ENCODE peak calls at places on chromosomes 16 and 17, in ten cellular contexts. One of them, this sample, is unnamed.

GRCh38 chr17:49995055-49995738 is at the start of gene DLX3:
- DNase-seq in GM23338: peak
- DNase-seq in CD4-positive, alpha-beta memory T cell: no peak
- DNase-seq in body of pancreas: peak
- DNase-seq in endodermal cell: peak
- DNase-seq in caudate nucleus: no peak
- DNase-seq in CD8-positive, alpha-beta T cell: no peak
- DNase-seq in transverse colon: peak
- DNase-seq in SK-N-SH: peak
- DNase-seq in upper lobe of right lung: peak
- DNase-seq in this sample: peak

GRCh38 chr16:64892843-64893242 is 229.0 kb downstream of the CDH11 start:
- DNase-seq in GM23338: no peak
- DNase-seq in transverse colon: no peak
- DNase-seq in caudate nucleus: no peak
- DNase-seq in upper lobe of right lung: no peak
- DNase-seq in CD4-positive, alpha-beta memory T cell: no peak
- DNase-seq in body of pancreas: no peak
- DNase-seq in CD8-positive, alpha-beta T cell: no peak
- DNase-seq in SK-N-SH: no peak
- DNase-seq in endodermal cell: no peak
- DNase-seq in this sample: no peak

GRCh38 chr17:50767030-50767429 is 288 bp downstream of the ANKRD40CL start:
- DNase-seq in caudate nucleus: no peak
- DNase-seq in GM23338: no peak
- DNase-seq in endodermal cell: peak
- DNase-seq in transverse colon: no peak
- DNase-seq in CD4-positive, alpha-beta memory T cell: no peak
- DNase-seq in body of pancreas: no peak
- DNase-seq in upper lobe of right lung: no peak
- DNase-seq in CD8-positive, alpha-beta T cell: no peak
- DNase-seq in SK-N-SH: no peak
- DNase-seq in this sample: no peak

GRCh38 chr17:50479522-50480141 is 972 bp downstream of the RSAD1 start:
- DNase-seq in body of pancreas: peak
- DNase-seq in transverse colon: peak
- DNase-seq in SK-N-SH: peak
- DNase-seq in GM23338: peak
- DNase-seq in endodermal cell: peak
- DNase-seq in caudate nucleus: peak
- DNase-seq in CD4-positive, alpha-beta memory T cell: peak
- DNase-seq in CD8-positive, alpha-beta T cell: peak
- DNase-seq in upper lobe of right lung: peak
- DNase-seq in this sample: peak

GRCh38 chr16:16857603-16858283 is 478.8 kb downstream of the NPIPA7 start:
- DNase-seq in body of pancreas: no peak
- DNase-seq in SK-N-SH: no peak
- DNase-seq in GM23338: no peak
- DNase-seq in upper lobe of right lung: no peak
- DNase-seq in caudate nucleus: no peak
- DNase-seq in transverse colon: no peak
- DNase-seq in CD8-positive, alpha-beta T cell: no peak
- DNase-seq in CD4-positive, alpha-beta memory T cell: no peak
- DNase-seq in endodermal cell: peak
- DNase-seq in this sample: no peak

GRCh38 chr17:38883592-38884526 is 14.0 kb downstream of the LASP1 start:
- DNase-seq in body of pancreas: no peak
- DNase-seq in transverse colon: no peak
- DNase-seq in upper lobe of right lung: no peak
- DNase-seq in caudate nucleus: no peak
- DNase-seq in CD4-positive, alpha-beta memory T cell: no peak
- DNase-seq in GM23338: peak
- DNase-seq in endodermal cell: peak
- DNase-seq in CD8-positive, alpha-beta T cell: no peak
- DNase-seq in SK-N-SH: no peak
- DNase-seq in this sample: no peak

GRCh38 chr16:2329532-2329931 is 11.0 kb downstream of the ABCA3 start:
- DNase-seq in endodermal cell: no peak
- DNase-seq in body of pancreas: no peak
- DNase-seq in transverse colon: no peak
- DNase-seq in CD4-positive, alpha-beta memory T cell: no peak
- DNase-seq in CD8-positive, alpha-beta T cell: no peak
- DNase-seq in upper lobe of right lung: peak
- DNase-seq in caudate nucleus: no peak
- DNase-seq in GM23338: peak
- DNase-seq in SK-N-SH: no peak
- DNase-seq in this sample: no peak

GRCh38 chr17:2192367-2193028 is 111.1 kb downstream of the SMG6 start:
- DNase-seq in SK-N-SH: peak
- DNase-seq in transverse colon: peak
- DNase-seq in CD4-positive, alpha-beta memory T cell: peak
- DNase-seq in CD8-positive, alpha-beta T cell: peak
- DNase-seq in body of pancreas: peak
- DNase-seq in endodermal cell: no peak
- DNase-seq in GM23338: no peak
- DNase-seq in upper lobe of right lung: no peak
- DNase-seq in caudate nucleus: no peak
- DNase-seq in this sample: peak

GRCh38 chr16:56269824-56270684 is 78.8 kb downstream of the GNAO1 start:
- DNase-seq in upper lobe of right lung: peak
- DNase-seq in body of pancreas: peak
- DNase-seq in endodermal cell: peak
- DNase-seq in SK-N-SH: no peak
- DNase-seq in GM23338: peak
- DNase-seq in CD8-positive, alpha-beta T cell: no peak
- DNase-seq in caudate nucleus: peak
- DNase-seq in transverse colon: peak
- DNase-seq in CD4-positive, alpha-beta memory T cell: no peak
- DNase-seq in this sample: peak

GRCh38 chr16:57532251-57532625 is 4.1 kb downstream of the CCDC102A start:
- DNase-seq in caudate nucleus: no peak
- DNase-seq in CD8-positive, alpha-beta T cell: no peak
- DNase-seq in CD4-positive, alpha-beta memory T cell: no peak
- DNase-seq in SK-N-SH: peak
- DNase-seq in GM23338: no peak
- DNase-seq in transverse colon: peak
- DNase-seq in body of pancreas: peak
- DNase-seq in upper lobe of right lung: peak
- DNase-seq in endodermal cell: no peak
- DNase-seq in this sample: no peak

GRCh38 chr17:77365584-77366186 is 224.9 kb downstream of the SEC14L1 start:
- DNase-seq in caudate nucleus: no peak
- DNase-seq in CD8-positive, alpha-beta T cell: peak
- DNase-seq in endodermal cell: peak
- DNase-seq in CD4-positive, alpha-beta memory T cell: no peak
- DNase-seq in transverse colon: peak
- DNase-seq in upper lobe of right lung: peak
- DNase-seq in SK-N-SH: peak
- DNase-seq in GM23338: no peak
- DNase-seq in body of pancreas: peak
- DNase-seq in this sample: peak

GRCh38 chr16:79297297-79297696 is 303.2 kb downstream of the MAF start:
- DNase-seq in CD4-positive, alpha-beta memory T cell: no peak
- DNase-seq in SK-N-SH: no peak
- DNase-seq in GM23338: no peak
- DNase-seq in endodermal cell: no peak
- DNase-seq in CD8-positive, alpha-beta T cell: no peak
- DNase-seq in body of pancreas: no peak
- DNase-seq in transverse colon: no peak
- DNase-seq in caudate nucleus: no peak
- DNase-seq in upper lobe of right lung: no peak
- DNase-seq in this sample: no peak

GRCh38 chr17:47253541-47254402 is at the start of gene ITGB3:
- DNase-seq in GM23338: peak
- DNase-seq in caudate nucleus: peak
- DNase-seq in CD8-positive, alpha-beta T cell: peak
- DNase-seq in CD4-positive, alpha-beta memory T cell: peak
- DNase-seq in upper lobe of right lung: peak
- DNase-seq in transverse colon: peak
- DNase-seq in SK-N-SH: peak
- DNase-seq in body of pancreas: peak
- DNase-seq in endodermal cell: peak
- DNase-seq in this sample: peak

DNA sequence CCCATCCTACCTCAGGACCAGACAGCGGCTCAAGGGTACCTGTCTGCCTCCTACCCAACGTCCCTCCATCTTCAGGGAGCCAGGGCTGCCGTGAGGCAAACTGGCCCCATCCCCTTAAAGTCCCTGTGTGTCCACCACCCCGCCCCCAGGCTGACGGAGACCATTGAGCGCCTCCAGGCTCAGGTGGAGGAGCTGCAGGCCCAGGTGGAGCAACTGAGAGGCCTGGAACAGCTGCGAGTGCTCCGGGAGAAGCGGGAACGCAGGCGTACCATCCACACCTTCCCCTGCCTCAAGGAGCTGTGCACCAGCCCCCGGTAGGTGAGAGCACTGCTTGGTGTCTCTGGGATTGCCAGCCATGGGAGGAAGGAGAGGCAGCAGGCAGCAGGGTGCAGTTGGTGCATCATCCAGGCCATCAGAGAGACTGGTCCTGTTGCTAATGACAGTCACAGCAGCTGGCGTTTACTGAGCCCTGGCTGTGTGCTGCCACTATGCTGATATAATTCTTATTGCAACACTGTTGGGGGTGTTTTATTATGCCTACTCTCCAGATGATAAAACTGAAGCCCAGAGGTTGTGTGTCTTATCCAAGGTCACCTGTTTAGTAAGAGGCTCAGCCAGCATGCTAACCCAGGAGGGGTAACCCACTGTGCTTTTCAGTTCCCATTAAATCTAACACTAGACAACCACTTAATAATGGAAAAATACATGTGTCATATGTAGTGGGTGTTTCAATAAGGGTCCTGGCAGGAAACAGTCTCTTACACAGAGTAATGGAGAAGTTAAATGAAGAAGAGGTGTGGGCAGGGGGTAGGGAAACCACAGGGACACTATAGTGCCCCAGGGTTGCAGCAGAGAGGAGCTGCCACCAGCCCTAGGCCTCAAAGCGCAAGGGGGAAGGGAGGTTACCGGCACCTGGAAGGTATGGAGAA is 10.3 kb upstream of the MRPL58 start:
- DNase-seq in endodermal cell: no peak
- DNase-seq in upper lobe of right lung: no peak
- DNase-seq in GM23338: no peak
- DNase-seq in body of pancreas: no peak
- DNase-seq in caudate nucleus: no peak
- DNase-seq in SK-N-SH: no peak
- DNase-seq in CD8-positive, alpha-beta T cell: no peak
- DNase-seq in CD4-positive, alpha-beta memory T cell: no peak
- DNase-seq in transverse colon: no peak
- DNase-seq in this sample: no peak
- H3K27ac ChIP-seq in endodermal cell: no peak
- H3K27ac ChIP-seq in upper lobe of right lung: no peak
- H3K27ac ChIP-seq in GM23338: no peak
- H3K27ac ChIP-seq in body of pancreas: no peak
- H3K27ac ChIP-seq in caudate nucleus: no peak
- H3K27ac ChIP-seq in SK-N-SH: no peak
- H3K27ac ChIP-seq in CD8-positive, alpha-beta T cell: no peak
- H3K27ac ChIP-seq in CD4-positive, alpha-beta memory T cell: no peak
- H3K27ac ChIP-seq in transverse colon: no peak
- H3K27ac ChIP-seq in this sample: no peak

DNA sequence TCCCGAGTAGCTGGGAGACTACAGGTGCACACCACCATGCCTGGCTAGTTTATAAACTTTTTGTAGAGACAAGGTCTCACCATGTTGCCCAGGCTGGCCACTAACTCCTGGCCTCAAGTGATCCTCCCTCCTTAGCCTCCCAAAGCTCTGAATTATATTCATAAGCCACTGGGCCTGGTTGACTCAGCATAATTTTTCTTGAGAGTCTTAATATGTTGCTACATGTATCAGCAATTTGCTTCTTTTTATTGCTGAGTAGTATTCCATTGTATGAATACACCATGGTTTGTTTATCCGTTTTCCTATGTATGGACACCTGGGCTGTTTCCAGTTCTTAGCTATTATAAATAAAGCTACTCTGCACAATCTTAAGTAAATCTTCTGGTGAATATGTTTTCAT is 42.4 kb upstream of the NSRP1 start:
- DNase-seq in upper lobe of right lung: no peak
- DNase-seq in GM23338: no peak
- DNase-seq in CD4-positive, alpha-beta memory T cell: no peak
- DNase-seq in transverse colon: no peak
- DNase-seq in CD8-positive, alpha-beta T cell: no peak
- DNase-seq in SK-N-SH: no peak
- DNase-seq in caudate nucleus: no peak
- DNase-seq in endodermal cell: no peak
- DNase-seq in body of pancreas: no peak
- DNase-seq in this sample: no peak
- H3K27ac ChIP-seq in upper lobe of right lung: no peak
- H3K27ac ChIP-seq in GM23338: no peak
- H3K27ac ChIP-seq in CD4-positive, alpha-beta memory T cell: no peak
- H3K27ac ChIP-seq in transverse colon: no peak
- H3K27ac ChIP-seq in CD8-positive, alpha-beta T cell: no peak
- H3K27ac ChIP-seq in SK-N-SH: no peak
- H3K27ac ChIP-seq in caudate nucleus: no peak
- H3K27ac ChIP-seq in endodermal cell: no peak
- H3K27ac ChIP-seq in body of pancreas: no peak
- H3K27ac ChIP-seq in this sample: no peak

DNA sequence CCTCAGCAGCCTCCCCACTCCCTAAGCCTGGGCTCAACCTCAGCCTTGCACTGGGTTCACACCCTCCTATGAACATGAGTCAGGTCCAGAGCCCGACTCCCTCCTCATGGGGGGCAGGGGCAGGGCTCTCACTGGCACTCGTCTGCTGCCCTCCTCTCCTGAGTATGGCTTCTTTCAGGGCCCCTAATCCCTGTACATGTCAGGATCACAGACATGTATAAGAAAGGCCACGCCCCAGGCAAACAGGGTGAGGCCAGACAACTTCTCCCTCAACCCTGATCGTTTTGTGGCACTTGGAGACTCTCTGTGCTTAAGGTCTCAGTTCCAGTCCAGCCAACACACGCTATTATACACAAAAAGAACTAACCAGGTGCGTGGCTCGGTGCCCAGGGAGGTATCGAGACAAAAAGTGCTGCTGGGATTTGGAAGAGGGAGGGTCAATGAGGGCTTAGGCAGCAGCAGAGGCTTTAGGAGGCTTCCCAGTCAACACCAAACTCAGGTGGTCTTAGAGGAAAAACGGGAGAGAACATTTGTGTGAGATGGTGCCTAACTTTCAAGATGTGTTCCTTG is 45.2 kb downstream of the CMTM3 start:
- DNase-seq in SK-N-SH: no peak
- DNase-seq in CD4-positive, alpha-beta memory T cell: no peak
- DNase-seq in caudate nucleus: no peak
- DNase-seq in transverse colon: peak
- DNase-seq in GM23338: no peak
- DNase-seq in CD8-positive, alpha-beta T cell: no peak
- DNase-seq in endodermal cell: no peak
- DNase-seq in body of pancreas: no peak
- DNase-seq in upper lobe of right lung: no peak
- DNase-seq in this sample: peak
- H3K27ac ChIP-seq in SK-N-SH: no peak
- H3K27ac ChIP-seq in CD4-positive, alpha-beta memory T cell: no peak
- H3K27ac ChIP-seq in caudate nucleus: no peak
- H3K27ac ChIP-seq in transverse colon: no peak
- H3K27ac ChIP-seq in GM23338: no peak
- H3K27ac ChIP-seq in CD8-positive, alpha-beta T cell: no peak
- H3K27ac ChIP-seq in endodermal cell: no peak
- H3K27ac ChIP-seq in body of pancreas: no peak
- H3K27ac ChIP-seq in upper lobe of right lung: no peak
- H3K27ac ChIP-seq in this sample: no peak

DNA sequence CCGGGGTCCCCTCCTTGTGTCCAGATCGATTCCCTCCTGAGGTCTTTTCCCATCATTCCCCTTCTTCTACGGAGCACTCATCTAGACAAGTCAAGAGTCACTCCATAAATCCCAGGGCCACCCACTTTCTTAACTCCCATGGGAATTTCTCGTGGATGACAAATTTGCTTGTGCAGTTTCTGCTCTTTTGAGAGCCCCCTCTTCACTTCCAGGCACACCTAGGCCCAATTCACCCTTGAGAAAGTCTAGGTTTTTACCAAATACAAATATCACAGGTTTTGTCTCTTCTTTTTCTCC is 522 bp upstream of the POLDIP2 start:
- DNase-seq in CD8-positive, alpha-beta T cell: no peak
- DNase-seq in transverse colon: no peak
- DNase-seq in endodermal cell: no peak
- DNase-seq in caudate nucleus: no peak
- DNase-seq in GM23338: no peak
- DNase-seq in upper lobe of right lung: no peak
- DNase-seq in SK-N-SH: no peak
- DNase-seq in body of pancreas: no peak
- DNase-seq in CD4-positive, alpha-beta memory T cell: no peak
- DNase-seq in this sample: no peak
- H3K27ac ChIP-seq in CD8-positive, alpha-beta T cell: peak
- H3K27ac ChIP-seq in transverse colon: peak
- H3K27ac ChIP-seq in endodermal cell: peak
- H3K27ac ChIP-seq in caudate nucleus: no peak
- H3K27ac ChIP-seq in GM23338: peak
- H3K27ac ChIP-seq in upper lobe of right lung: peak
- H3K27ac ChIP-seq in SK-N-SH: peak
- H3K27ac ChIP-seq in body of pancreas: peak
- H3K27ac ChIP-seq in CD4-positive, alpha-beta memory T cell: peak
- H3K27ac ChIP-seq in this sample: peak

This sample was measured in small intestine.